ENCODE peak calls at places on chromosomes 2 and 18, in four cellular contexts. E is cardiac fibroblast, S is spleen, A is epithelial cell of esophagus. B is an unnamed sample.

GRCh38 chr2:43266692-43267091 is 40.3 kb upstream of the ZFP36L2 start:
- DNase-seq in E (no peak), S (no peak), A (no peak), B (no peak)

GRCh38 chr2:105788670-105789290 is 44.1 kb downstream of the NCK2 start:
- DNase-seq in E (no peak), S (no peak), A (no peak), B (no peak)

GRCh38 chr18:33440011-33440383 is 524 bp downstream of the CCDC178 start:
- DNase-seq in E (peak; percentile 58), S (no peak), A (peak; percentile 44), B (peak; percentile 42)

GRCh38 chr2:86518498-86518897 is 44.7 kb downstream of the CHMP3 start:
- DNase-seq in E (peak; percentile 30), S (no peak), A (peak; percentile 12), B (no peak)

GRCh38 chr2:233290446-233290845 is 17.2 kb upstream of the SAG start:
- DNase-seq in E (no peak), S (no peak), A (no peak), B (no peak)

GRCh38 chr2:232518844-232519243 is 1.3 kb upstream of the PRSS56 start:
- DNase-seq in E (no peak), S (no peak), A (peak; percentile 10), B (no peak)

GRCh38 chr2:216696751-216697560 is 1.6 kb upstream of the IGFBP5 start:
- DNase-seq in E (peak; percentile 51), S (no peak), A (peak; percentile 46), B (peak; percentile 49)

GRCh38 chr18:74898965-74899364 is 301.3 kb downstream of the ZNF407 start:
- DNase-seq in E (peak; percentile 62), S (no peak), A (peak; percentile 70), B (peak; percentile 74)

GRCh38 chr2:29260151-29260772 is 145.0 kb downstream of the CLIP4 start:
- DNase-seq in E (peak; percentile 88), S (no peak), A (peak; percentile 45), B (peak; percentile 52)

GRCh38 chr2:48114256-48114655 is 208.0 kb upstream of the FBXO11 start:
- DNase-seq in E (peak; percentile 88), S (no peak), A (peak; percentile 98), B (peak; percentile 98)

GRCh38 chr2:239389414-239390329 is 11.1 kb downstream of the HDAC4 start:
- DNase-seq in E (no peak), S (peak; percentile 36), A (no peak), B (no peak)

GRCh38 chr2:12928706-12929291 is 212.1 kb downstream of the TRIB2 start:
- DNase-seq in E (peak; percentile 33), S (no peak), A (peak; percentile 63), B (peak; percentile 55)

GRCh38 chr2:215060851-215061541 is 77.4 kb downstream of the ABCA12 start:
- DNase-seq in E (no peak), S (no peak), A (no peak), B (no peak)

GRCh38 chr2:25098056-25098455 is 56.2 kb downstream of the EFR3B start:
- DNase-seq in E (no peak), S (no peak), A (no peak), B (no peak)

GRCh38 chr2:230067990-230068657 is 600 bp downstream of the SLC16A14 start:
- DNase-seq in E (peak; percentile 28), S (peak; percentile 92), A (peak; percentile 60), B (no peak)

GRCh38 chr2:59458862-59459261 is 1094.6 kb downstream of the BCL11A start:
- DNase-seq in E (no peak), S (no peak), A (no peak), B (no peak)

GRCh38 chr2:41989503-41990180 is 58.2 kb upstream of the PKDCC start:
- DNase-seq in E (peak; percentile 36), S (no peak), A (no peak), B (no peak)

GRCh38 chr2:48107326-48107925 is 201.1 kb upstream of the FBXO11 start:
- DNase-seq in E (peak; percentile 85), S (no peak), A (peak; percentile 90), B (peak; percentile 84)

GRCh38 chr18:31581498-31582197 is 10.0 kb upstream of the TTR start:
- DNase-seq in E (peak; percentile 4), S (no peak), A (peak; percentile 19), B (peak; percentile 10)

GRCh38 chr2:14700753-14701152 is 68.2 kb downstream of the LRATD1 start:
- DNase-seq in E (no peak), S (no peak), A (no peak), B (peak; percentile 40)

GRCh38 chr2:1730047-1730937 is 14.0 kb downstream of the PXDN start:
- DNase-seq in E (peak; percentile 91), S (no peak), A (peak; percentile 85), B (peak; percentile 92)

GRCh38 chr2:65316072-65316471 is 88.4 kb downstream of the ACTR2 start:
- DNase-seq in E (no peak), S (no peak), A (peak; percentile 98), B (peak; percentile 97)

GRCh38 chr18:51051105-51051712 is 21.2 kb downstream of the SMAD4 start:
- DNase-seq in E (peak; percentile 75), S (no peak), A (peak; percentile 64), B (peak; percentile 58)

GRCh38 chr18:41753826-41754225 is 201.2 kb upstream of the PIK3C3 start:
- DNase-seq in E (peak; percentile 2), S (no peak), A (peak; percentile 49), B (peak; percentile 47)

GRCh38 chr2:46306320-46306719 is 9.1 kb downstream of the EPAS1 start:
- DNase-seq in E (peak; percentile 86), S (no peak), A (peak; percentile 95), B (peak; percentile 99)

GRCh38 chr2:28274911-28275685 is 117.6 kb upstream of the FOSL2 start:
- DNase-seq in E (peak; percentile 96), S (no peak), A (peak; percentile 97), B (peak; percentile 99)

GRCh38 chr2:207256476-207257207 is 90.9 kb upstream of the KLF7 start:
- DNase-seq in E (peak; percentile 76), S (no peak), A (no peak), B (no peak)

GRCh38 chr2:68716948-68717661 is 17.5 kb upstream of the ARHGAP25 start:
- DNase-seq in E (no peak), S (no peak), A (no peak), B (no peak)

GRCh38 chr2:68715353-68716041 is 19.1 kb upstream of the ARHGAP25 start:
- DNase-seq in E (peak; percentile 70), S (peak; percentile 83), A (peak; percentile 73), B (peak; percentile 66)

GRCh38 chr2:68716539-68716938 is 18.1 kb upstream of the ARHGAP25 start:
- DNase-seq in E (no peak), S (no peak), A (no peak), B (no peak)

GRCh38 chr2:68710756-68711155 is 23.9 kb upstream of the ARHGAP25 start:
- DNase-seq in E (no peak), S (no peak), A (no peak), B (no peak)

DNA sequence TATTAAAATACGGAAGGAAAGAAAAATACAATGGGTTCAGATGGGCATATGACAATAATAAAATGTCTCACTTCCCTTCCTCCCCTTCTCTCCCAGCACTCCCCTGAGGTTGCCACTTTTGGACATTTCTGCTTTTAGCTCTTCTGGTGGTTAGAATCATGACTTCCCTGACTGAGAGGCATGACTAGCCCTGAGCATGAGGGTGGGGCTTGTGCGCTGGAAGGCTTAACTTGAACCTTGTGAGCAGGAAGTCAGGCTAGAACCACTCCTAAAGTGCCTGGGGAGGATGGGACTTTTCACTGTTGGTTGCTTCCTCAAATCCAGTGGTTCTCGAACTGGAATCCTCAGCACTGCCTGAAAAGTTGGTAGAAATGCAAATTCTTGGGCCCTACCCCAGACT is 19.7 kb upstream of the ARHGAP25 start:
- DNase-seq in E (peak; percentile 5), S (peak; percentile 90), A (peak; percentile 41), B (no peak)
- H3K4me3 ChIP-seq in E (no peak overlapping the region), S (no peak overlapping the region), A (no peak overlapping the region), B (no peak overlapping the region)

GRCh38 chr18:12659904-12660605 is 2.1 kb upstream of the SPIRE1 start:
- DNase-seq in E (peak; percentile 82), S (no peak), A (peak; percentile 71), B (peak; percentile 57)
- H3K4me3 ChIP-seq in E (no peak overlapping the region), S (no peak overlapping the region), A (no peak overlapping the region), B (no peak overlapping the region)

GRCh38 chr2:9738718-9739496 is 104.4 kb upstream of the TAF1B start:
- DNase-seq in E (peak; percentile 40), S (no peak), A (no peak), B (no peak)
- H3K4me3 ChIP-seq in E (no peak overlapping the region), S (peak overlapping the region; percentile 19), A (no peak overlapping the region), B (no peak overlapping the region)

GRCh38 chr18:12253027-12253426 is 1.1 kb upstream of the CIDEA start:
- DNase-seq in E (no peak), S (peak; percentile 59), A (no peak), B (no peak)

GRCh38 chr18:12254137-12254819 is at the start of gene CIDEA:
- DNase-seq in E (peak; percentile 17), S (peak; percentile 60), A (peak; percentile 34), B (no peak)

GRCh38 chr18:12252061-12252460 is 2.1 kb upstream of the CIDEA start:
- DNase-seq in E (no peak), S (no peak), A (no peak), B (no peak)

GRCh38 chr18:12254820-12255511 is 805 bp downstream of the CIDEA start:
- DNase-seq in E (no peak), S (peak; percentile 63), A (peak; percentile 9), B (no peak)

DNA sequence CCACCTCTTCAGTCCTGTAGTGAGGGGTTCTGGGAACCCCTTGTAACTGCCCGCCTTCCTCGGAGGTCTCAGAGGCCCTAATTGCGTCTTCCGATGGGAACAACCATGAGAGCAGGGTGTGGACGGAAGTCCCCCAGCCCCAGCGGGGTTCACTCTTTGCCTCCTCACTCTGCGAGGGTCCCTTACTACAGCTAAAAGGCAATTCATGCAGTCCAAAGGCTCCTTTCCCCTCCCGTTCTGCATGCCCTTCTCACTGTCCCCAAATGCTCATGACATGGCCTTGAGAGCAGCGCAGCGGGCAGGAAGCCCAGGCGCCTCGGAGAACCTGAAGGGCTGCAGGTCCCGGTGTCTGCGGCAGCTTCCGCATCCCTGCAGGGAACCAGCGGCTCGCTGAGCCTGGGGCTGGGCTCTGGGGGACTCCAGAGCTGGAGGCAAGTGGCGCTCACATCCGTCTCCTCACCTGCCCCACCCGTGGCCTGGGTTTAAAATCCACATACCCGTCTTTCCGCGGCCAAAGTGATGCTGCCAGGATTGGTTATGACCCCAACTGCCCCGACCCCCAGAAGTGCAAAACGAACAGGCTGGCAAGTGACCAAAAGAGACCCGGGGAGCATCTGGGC is 534 bp upstream of the CIDEA start:
- DNase-seq in E (no peak), S (peak; percentile 57), A (no peak), B (no peak)
- H3K4me3 ChIP-seq in E (no peak overlapping the region), S (no peak overlapping the region), A (peak overlapping the region; percentile 21), B (peak overlapping the region; percentile 11)

GRCh38 chr2:144453486-144454158 is 66.3 kb downstream of the ZEB2 start:
- DNase-seq in E (peak; percentile 75), S (no peak), A (no peak), B (no peak)

GRCh38 chr2:144455979-144456378 is 63.9 kb downstream of the ZEB2 start:
- DNase-seq in E (peak; percentile 36), S (no peak), A (no peak), B (no peak)

GRCh38 chr2:144453039-144453336 is 66.9 kb downstream of the ZEB2 start:
- DNase-seq in E (peak; percentile 64), S (no peak), A (no peak), B (no peak)

GRCh38 chr2:144456680-144457079 is 63.2 kb downstream of the ZEB2 start:
- DNase-seq in E (peak; percentile 98), S (no peak), A (peak; percentile 85), B (peak; percentile 76)

GRCh38 chr2:144454466-144455287 is 65.2 kb downstream of the ZEB2 start:
- DNase-seq in E (no peak), S (no peak), A (no peak), B (no peak)
- H3K4me3 ChIP-seq in E (peak overlapping the region; percentile 16), S (no peak overlapping the region), A (no peak overlapping the region), B (no peak overlapping the region)

GRCh38 chr18:76265375-76266225 is 229.4 kb downstream of the ZNF516 start:
- DNase-seq in E (no peak), S (no peak), A (no peak), B (no peak)
- H3K4me3 ChIP-seq in E (no peak overlapping the region), S (no peak overlapping the region), A (no peak overlapping the region), B (no peak overlapping the region)

B was measured in bronchial epithelial cell.